ENCODE peak calls at places on chromosomes 4 and X, in ten cellular contexts. One of them, this sample, is unnamed.

GRCh38 chrX:124211312-124211942 is 121.0 kb upstream of the TEX13D start:
- DNase-seq in stomach: no peak
- DNase-seq in prostate gland: no peak
- DNase-seq in H1: no peak
- DNase-seq in SK-N-MC: no peak
- DNase-seq in SK-N-SH: peak
- DNase-seq in transverse colon: no peak
- DNase-seq in spleen: no peak
- DNase-seq in GM12891: no peak
- DNase-seq in endothelial cell of umbilical vein: peak
- DNase-seq in this sample: no peak

GRCh38 chr4:98343640-98344039 is 82.5 kb downstream of the RAP1GDS1 start:
- DNase-seq in SK-N-SH: no peak
- DNase-seq in prostate gland: no peak
- DNase-seq in stomach: no peak
- DNase-seq in SK-N-MC: no peak
- DNase-seq in spleen: no peak
- DNase-seq in H1: no peak
- DNase-seq in transverse colon: no peak
- DNase-seq in endothelial cell of umbilical vein: no peak
- DNase-seq in GM12891: no peak
- DNase-seq in this sample: no peak

GRCh38 chr4:118271788-118272187 is 81.0 kb downstream of the PRSS12 start:
- DNase-seq in spleen: no peak
- DNase-seq in SK-N-MC: no peak
- DNase-seq in prostate gland: no peak
- DNase-seq in GM12891: no peak
- DNase-seq in transverse colon: no peak
- DNase-seq in endothelial cell of umbilical vein: no peak
- DNase-seq in SK-N-SH: no peak
- DNase-seq in stomach: no peak
- DNase-seq in H1: no peak
- DNase-seq in this sample: no peak

GRCh38 chr4:153522800-153523089 is 56.6 kb downstream of the TMEM131L start:
- DNase-seq in spleen: no peak
- DNase-seq in transverse colon: no peak
- DNase-seq in GM12891: no peak
- DNase-seq in SK-N-MC: no peak
- DNase-seq in endothelial cell of umbilical vein: no peak
- DNase-seq in stomach: no peak
- DNase-seq in SK-N-SH: no peak
- DNase-seq in prostate gland: no peak
- DNase-seq in H1: no peak
- DNase-seq in this sample: no peak

GRCh38 chr4:123785515-123785914 is 388.9 kb downstream of the SPRY1 start:
- DNase-seq in spleen: no peak
- DNase-seq in prostate gland: no peak
- DNase-seq in H1: peak
- DNase-seq in stomach: peak
- DNase-seq in SK-N-MC: no peak
- DNase-seq in transverse colon: peak
- DNase-seq in SK-N-SH: no peak
- DNase-seq in GM12891: no peak
- DNase-seq in endothelial cell of umbilical vein: peak
- DNase-seq in this sample: no peak

GRCh38 chr4:158159054-158159717 is 13.6 kb downstream of the GASK1B start:
- DNase-seq in SK-N-SH: no peak
- DNase-seq in stomach: no peak
- DNase-seq in H1: no peak
- DNase-seq in GM12891: no peak
- DNase-seq in transverse colon: no peak
- DNase-seq in SK-N-MC: no peak
- DNase-seq in prostate gland: no peak
- DNase-seq in endothelial cell of umbilical vein: peak
- DNase-seq in spleen: no peak
- DNase-seq in this sample: no peak

GRCh38 chr4:25523405-25523804 is 132.2 kb upstream of the SLC34A2 start:
- DNase-seq in stomach: no peak
- DNase-seq in spleen: no peak
- DNase-seq in SK-N-SH: no peak
- DNase-seq in SK-N-MC: no peak
- DNase-seq in endothelial cell of umbilical vein: no peak
- DNase-seq in H1: no peak
- DNase-seq in prostate gland: no peak
- DNase-seq in transverse colon: no peak
- DNase-seq in GM12891: no peak
- DNase-seq in this sample: no peak

GRCh38 chr4:20019310-20020015 is 232.2 kb upstream of the SLIT2 start:
- DNase-seq in SK-N-SH: no peak
- DNase-seq in stomach: no peak
- DNase-seq in H1: no peak
- DNase-seq in prostate gland: no peak
- DNase-seq in spleen: no peak
- DNase-seq in endothelial cell of umbilical vein: no peak
- DNase-seq in SK-N-MC: no peak
- DNase-seq in GM12891: no peak
- DNase-seq in transverse colon: peak
- DNase-seq in this sample: no peak

GRCh38 chrX:110322603-110323002 is 4.7 kb upstream of the AMMECR1 start:
- DNase-seq in SK-N-SH: no peak
- DNase-seq in stomach: no peak
- DNase-seq in transverse colon: no peak
- DNase-seq in spleen: no peak
- DNase-seq in endothelial cell of umbilical vein: no peak
- DNase-seq in SK-N-MC: no peak
- DNase-seq in prostate gland: no peak
- DNase-seq in H1: no peak
- DNase-seq in GM12891: no peak
- DNase-seq in this sample: no peak

GRCh38 chr4:136831553-136831952 is 700.7 kb downstream of the PCDH18 start:
- DNase-seq in spleen: no peak
- DNase-seq in prostate gland: no peak
- DNase-seq in GM12891: no peak
- DNase-seq in SK-N-SH: no peak
- DNase-seq in transverse colon: no peak
- DNase-seq in H1: peak
- DNase-seq in SK-N-MC: no peak
- DNase-seq in stomach: no peak
- DNase-seq in endothelial cell of umbilical vein: no peak
- DNase-seq in this sample: no peak

GRCh38 chr4:186685744-186686143 is 37.9 kb downstream of the FAT1 start:
- DNase-seq in stomach: no peak
- DNase-seq in endothelial cell of umbilical vein: no peak
- DNase-seq in spleen: no peak
- DNase-seq in H1: no peak
- DNase-seq in SK-N-MC: no peak
- DNase-seq in transverse colon: no peak
- DNase-seq in prostate gland: no peak
- DNase-seq in GM12891: no peak
- DNase-seq in SK-N-SH: no peak
- DNase-seq in this sample: no peak

DNA sequence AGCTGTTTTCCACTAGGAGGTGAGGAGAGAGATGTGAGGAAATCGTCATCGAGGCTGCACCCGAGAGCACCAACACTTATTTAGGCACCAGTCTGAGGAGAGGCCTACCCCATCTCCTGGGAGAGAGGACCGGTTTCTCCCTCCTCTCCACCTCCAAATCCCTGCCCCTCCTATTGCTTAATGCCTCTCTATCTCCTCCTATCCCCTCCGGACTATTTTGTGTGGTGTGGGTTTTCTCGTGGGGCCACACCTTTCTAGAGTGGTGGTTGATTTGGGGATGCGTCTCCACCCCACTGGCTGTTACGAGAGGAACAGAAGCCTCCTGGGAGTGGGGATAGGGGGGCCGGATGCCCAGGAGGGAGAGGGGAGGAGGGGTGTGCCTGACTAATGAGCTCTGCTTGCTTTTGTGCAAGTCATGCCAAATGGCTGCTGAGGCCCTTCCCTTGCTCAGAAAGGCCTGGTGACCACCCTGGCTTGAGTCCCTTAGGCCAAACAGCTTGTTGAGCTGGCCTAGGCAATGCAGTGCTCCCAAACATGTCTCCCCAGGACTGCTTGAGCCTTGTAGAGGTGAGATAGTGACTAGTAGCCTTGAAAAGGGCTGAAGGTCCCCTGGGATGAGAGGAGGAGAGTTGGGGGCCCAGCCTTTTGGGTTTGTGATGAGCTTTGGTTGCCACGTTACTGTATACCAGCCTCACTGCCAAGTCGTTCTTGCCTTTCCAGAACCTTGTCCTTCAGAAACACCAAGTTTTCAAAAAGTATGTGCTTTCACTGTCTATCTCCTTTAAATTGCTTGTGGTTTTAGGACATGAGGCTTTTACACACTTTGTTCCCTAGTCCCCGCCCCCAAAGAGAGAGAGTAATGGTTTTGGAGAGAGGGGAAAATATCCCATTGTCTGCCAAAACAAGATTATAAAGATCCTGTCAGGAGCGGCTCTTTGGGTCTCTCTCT is 1.2 kb downstream of the MSN start:
- DNase-seq in stomach: peak
- DNase-seq in SK-N-MC: peak
- DNase-seq in GM12891: no peak
- DNase-seq in endothelial cell of umbilical vein: peak
- DNase-seq in SK-N-SH: peak
- DNase-seq in H1: no peak
- DNase-seq in prostate gland: peak
- DNase-seq in transverse colon: peak
- DNase-seq in spleen: peak
- DNase-seq in this sample: no peak
- TF ChIP-seq POLR2AphosphoS5 in stomach: peak
- TF ChIP-seq POLR2AphosphoS5 in SK-N-MC: no peak
- TF ChIP-seq POLR2AphosphoS5 in GM12891: no peak
- TF ChIP-seq POLR2AphosphoS5 in endothelial cell of umbilical vein: no peak
- TF ChIP-seq POLR2AphosphoS5 in SK-N-SH: no peak
- TF ChIP-seq POLR2AphosphoS5 in H1: no peak
- TF ChIP-seq POLR2AphosphoS5 in prostate gland: peak
- TF ChIP-seq POLR2AphosphoS5 in transverse colon: no peak
- TF ChIP-seq POLR2AphosphoS5 in spleen: peak
- TF ChIP-seq POLR2AphosphoS5 in this sample: peak

DNA sequence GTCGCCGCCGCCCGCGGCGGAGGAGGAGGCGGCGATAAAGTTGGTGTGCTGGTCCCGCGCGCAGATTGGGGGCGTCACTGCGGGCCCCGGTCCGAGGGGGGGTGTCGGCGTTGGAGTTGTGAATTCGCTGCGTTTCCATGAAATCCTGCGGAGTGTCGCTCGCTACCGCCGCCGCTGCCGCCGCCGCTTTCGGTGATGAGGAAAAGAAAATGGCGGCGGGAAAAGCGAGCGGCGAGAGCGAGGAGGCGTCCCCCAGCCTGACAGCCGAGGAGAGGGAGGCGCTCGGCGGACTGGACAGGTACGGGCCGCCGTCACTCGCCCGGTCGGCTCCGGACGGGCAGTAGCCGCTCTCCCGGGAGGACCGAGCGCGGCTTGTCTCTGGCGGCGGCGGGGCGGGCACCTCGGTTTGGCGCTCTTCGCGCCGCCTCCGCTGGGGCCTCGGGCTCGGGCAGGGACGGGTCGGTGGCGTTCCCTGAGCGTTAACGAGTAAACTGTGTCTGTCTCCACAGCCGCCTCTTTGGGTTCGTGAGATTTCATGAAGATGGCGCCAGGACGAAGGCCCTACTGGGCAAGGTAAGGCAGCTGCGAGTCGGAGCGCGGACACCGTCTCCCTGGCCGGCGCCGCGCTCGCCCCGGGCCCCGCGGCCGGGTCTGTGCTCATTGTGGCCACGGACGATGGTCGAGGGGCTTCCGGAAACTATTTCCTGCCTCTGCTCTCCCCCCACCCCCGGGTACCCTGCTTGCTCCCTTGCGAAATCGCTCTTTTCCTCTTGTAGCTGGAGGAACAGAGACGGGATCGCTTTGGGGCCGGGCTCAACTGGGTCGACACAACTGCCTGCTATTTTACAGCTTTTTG is 655 bp downstream of the KDM6A start:
- DNase-seq in H1: no peak
- DNase-seq in endothelial cell of umbilical vein: peak
- DNase-seq in transverse colon: peak
- DNase-seq in prostate gland: peak
- DNase-seq in GM12891: no peak
- DNase-seq in spleen: peak
- DNase-seq in SK-N-MC: no peak
- DNase-seq in stomach: peak
- DNase-seq in SK-N-SH: peak
- DNase-seq in this sample: peak
- TF ChIP-seq POLR2AphosphoS5 in H1: peak
- TF ChIP-seq POLR2AphosphoS5 in endothelial cell of umbilical vein: peak
- TF ChIP-seq POLR2AphosphoS5 in transverse colon: no peak
- TF ChIP-seq POLR2AphosphoS5 in prostate gland: no peak
- TF ChIP-seq POLR2AphosphoS5 in GM12891: no peak
- TF ChIP-seq POLR2AphosphoS5 in spleen: peak
- TF ChIP-seq POLR2AphosphoS5 in SK-N-MC: no peak
- TF ChIP-seq POLR2AphosphoS5 in stomach: no peak
- TF ChIP-seq POLR2AphosphoS5 in SK-N-SH: no peak
- TF ChIP-seq POLR2AphosphoS5 in this sample: peak

GRCh38 chr4:149531861-149532260 is 283.8 kb downstream of the IQCM start:
- DNase-seq in GM12891: no peak
- DNase-seq in endothelial cell of umbilical vein: no peak
- DNase-seq in prostate gland: no peak
- DNase-seq in H1: no peak
- DNase-seq in spleen: no peak
- DNase-seq in transverse colon: no peak
- DNase-seq in SK-N-MC: no peak
- DNase-seq in stomach: no peak
- DNase-seq in SK-N-SH: no peak
- DNase-seq in this sample: no peak
- TF ChIP-seq POLR2AphosphoS5 in GM12891: no peak
- TF ChIP-seq POLR2AphosphoS5 in endothelial cell of umbilical vein: no peak
- TF ChIP-seq POLR2AphosphoS5 in prostate gland: no peak
- TF ChIP-seq POLR2AphosphoS5 in H1: no peak
- TF ChIP-seq POLR2AphosphoS5 in spleen: no peak
- TF ChIP-seq POLR2AphosphoS5 in transverse colon: no peak
- TF ChIP-seq POLR2AphosphoS5 in SK-N-MC: no peak
- TF ChIP-seq POLR2AphosphoS5 in stomach: no peak
- TF ChIP-seq POLR2AphosphoS5 in SK-N-SH: no peak
- TF ChIP-seq POLR2AphosphoS5 in this sample: no peak

DNA sequence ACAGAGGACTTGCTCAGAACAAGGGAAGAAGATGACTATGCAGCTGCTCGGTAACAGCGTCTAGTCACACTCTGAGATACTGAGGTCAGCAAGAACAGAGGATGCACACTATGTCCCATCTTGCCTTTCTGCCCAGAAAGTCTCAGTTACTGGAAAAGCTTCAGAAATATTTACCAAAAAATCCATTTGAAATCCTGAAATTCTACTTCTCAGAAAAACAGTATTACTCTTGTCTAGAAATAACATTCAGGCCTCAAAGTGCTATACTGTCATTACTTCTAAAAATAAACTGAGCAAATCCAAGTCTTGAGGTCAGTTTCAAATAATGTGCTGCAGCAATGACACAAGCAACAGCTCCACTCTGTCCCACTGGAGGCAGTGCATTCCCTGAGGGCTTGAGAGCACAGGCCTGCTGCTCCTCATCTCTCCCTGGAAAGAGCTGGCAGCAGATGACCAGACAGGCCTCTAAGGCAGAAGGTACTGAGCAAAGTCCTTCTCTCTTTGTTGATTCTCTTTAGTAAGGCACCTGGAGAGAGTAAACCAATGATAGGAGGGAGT is 76.9 kb downstream of the CAMK2D start:
- DNase-seq in spleen: no peak
- DNase-seq in endothelial cell of umbilical vein: no peak
- DNase-seq in SK-N-SH: peak
- DNase-seq in transverse colon: peak
- DNase-seq in GM12891: no peak
- DNase-seq in SK-N-MC: no peak
- DNase-seq in stomach: peak
- DNase-seq in H1: no peak
- DNase-seq in prostate gland: no peak
- DNase-seq in this sample: no peak
- TF ChIP-seq POLR2AphosphoS5 in spleen: no peak
- TF ChIP-seq POLR2AphosphoS5 in endothelial cell of umbilical vein: no peak
- TF ChIP-seq POLR2AphosphoS5 in SK-N-SH: no peak
- TF ChIP-seq POLR2AphosphoS5 in transverse colon: peak
- TF ChIP-seq POLR2AphosphoS5 in GM12891: no peak
- TF ChIP-seq POLR2AphosphoS5 in SK-N-MC: no peak
- TF ChIP-seq POLR2AphosphoS5 in stomach: peak
- TF ChIP-seq POLR2AphosphoS5 in H1: no peak
- TF ChIP-seq POLR2AphosphoS5 in prostate gland: no peak
- TF ChIP-seq POLR2AphosphoS5 in this sample: no peak